ENCODE peak calls at places on chromosomes 7 and 10, in ten cellular contexts. One of them, this sample, is unnamed.

GRCh38 chr10:127024655-127025054 is 119.4 kb downstream of the DOCK1 start:
- DNase-seq in epithelial cell of esophagus: no peak
- DNase-seq in endothelial cell: no peak
- DNase-seq in left ventricle myocardium inferior: no peak
- DNase-seq in BJ: peak
- DNase-seq in kidney: no peak
- DNase-seq in PC-9: no peak
- DNase-seq in cardiac muscle cell: no peak
- DNase-seq in type B pancreatic cell: no peak
- DNase-seq in fibroblast of pulmonary artery: peak
- DNase-seq in this sample: no peak

GRCh38 chr10:124008187-124008970 is 85.0 kb downstream of the CHST15 start:
- DNase-seq in epithelial cell of esophagus: no peak
- DNase-seq in endothelial cell: no peak
- DNase-seq in left ventricle myocardium inferior: no peak
- DNase-seq in BJ: no peak
- DNase-seq in kidney: peak
- DNase-seq in PC-9: no peak
- DNase-seq in cardiac muscle cell: no peak
- DNase-seq in type B pancreatic cell: no peak
- DNase-seq in fibroblast of pulmonary artery: no peak
- DNase-seq in this sample: no peak

GRCh38 chr7:34296663-34297062 is 361.4 kb upstream of the NPSR1 start:
- DNase-seq in epithelial cell of esophagus: no peak
- DNase-seq in endothelial cell: no peak
- DNase-seq in left ventricle myocardium inferior: no peak
- DNase-seq in BJ: peak
- DNase-seq in kidney: no peak
- DNase-seq in PC-9: no peak
- DNase-seq in cardiac muscle cell: no peak
- DNase-seq in type B pancreatic cell: no peak
- DNase-seq in fibroblast of pulmonary artery: peak
- DNase-seq in this sample: peak

GRCh38 chr7:74637745-74638144 is 19.8 kb upstream of the GTF2I start:
- DNase-seq in epithelial cell of esophagus: no peak
- DNase-seq in endothelial cell: no peak
- DNase-seq in left ventricle myocardium inferior: no peak
- DNase-seq in BJ: no peak
- DNase-seq in kidney: no peak
- DNase-seq in PC-9: no peak
- DNase-seq in cardiac muscle cell: no peak
- DNase-seq in type B pancreatic cell: no peak
- DNase-seq in fibroblast of pulmonary artery: no peak
- DNase-seq in this sample: no peak

GRCh38 chr10:119701861-119702260 is 24.0 kb upstream of the INPP5F start:
- DNase-seq in epithelial cell of esophagus: peak
- DNase-seq in endothelial cell: no peak
- DNase-seq in left ventricle myocardium inferior: no peak
- DNase-seq in BJ: no peak
- DNase-seq in kidney: no peak
- DNase-seq in PC-9: no peak
- DNase-seq in cardiac muscle cell: no peak
- DNase-seq in type B pancreatic cell: no peak
- DNase-seq in fibroblast of pulmonary artery: peak
- DNase-seq in this sample: peak

GRCh38 chr10:17616403-17617030 is 657 bp downstream of the HACD1 start:
- DNase-seq in epithelial cell of esophagus: peak
- DNase-seq in endothelial cell: peak
- DNase-seq in left ventricle myocardium inferior: peak
- DNase-seq in BJ: no peak
- DNase-seq in kidney: peak
- DNase-seq in PC-9: peak
- DNase-seq in cardiac muscle cell: peak
- DNase-seq in type B pancreatic cell: peak
- DNase-seq in fibroblast of pulmonary artery: peak
- DNase-seq in this sample: peak

GRCh38 chr10:60681103-60681502 is 97.2 kb upstream of the CDK1 start:
- DNase-seq in epithelial cell of esophagus: no peak
- DNase-seq in endothelial cell: no peak
- DNase-seq in left ventricle myocardium inferior: no peak
- DNase-seq in BJ: no peak
- DNase-seq in kidney: no peak
- DNase-seq in PC-9: no peak
- DNase-seq in cardiac muscle cell: no peak
- DNase-seq in type B pancreatic cell: no peak
- DNase-seq in fibroblast of pulmonary artery: no peak
- DNase-seq in this sample: no peak

GRCh38 chr7:45240187-45240776 is 82.7 kb downstream of the RAMP3 start:
- DNase-seq in epithelial cell of esophagus: peak
- DNase-seq in endothelial cell: no peak
- DNase-seq in left ventricle myocardium inferior: peak
- DNase-seq in BJ: no peak
- DNase-seq in kidney: no peak
- DNase-seq in PC-9: peak
- DNase-seq in cardiac muscle cell: no peak
- DNase-seq in type B pancreatic cell: no peak
- DNase-seq in fibroblast of pulmonary artery: no peak
- DNase-seq in this sample: no peak

GRCh38 chr7:155860840-155861479 is 48.7 kb upstream of the SHH start:
- DNase-seq in epithelial cell of esophagus: peak
- DNase-seq in endothelial cell: no peak
- DNase-seq in left ventricle myocardium inferior: no peak
- DNase-seq in BJ: no peak
- DNase-seq in kidney: peak
- DNase-seq in PC-9: peak
- DNase-seq in cardiac muscle cell: no peak
- DNase-seq in type B pancreatic cell: peak
- DNase-seq in fibroblast of pulmonary artery: peak
- DNase-seq in this sample: no peak

GRCh38 chr10:112816033-112816430 is 134.0 kb upstream of the TCF7L2 start:
- DNase-seq in epithelial cell of esophagus: no peak
- DNase-seq in endothelial cell: no peak
- DNase-seq in left ventricle myocardium inferior: no peak
- DNase-seq in BJ: no peak
- DNase-seq in kidney: no peak
- DNase-seq in PC-9: peak
- DNase-seq in cardiac muscle cell: no peak
- DNase-seq in type B pancreatic cell: no peak
- DNase-seq in fibroblast of pulmonary artery: no peak
- DNase-seq in this sample: no peak

GRCh38 chr7:148914208-148914777 is 30.2 kb upstream of the EZH2 start:
- DNase-seq in epithelial cell of esophagus: peak
- DNase-seq in endothelial cell: no peak
- DNase-seq in left ventricle myocardium inferior: no peak
- DNase-seq in BJ: no peak
- DNase-seq in kidney: no peak
- DNase-seq in PC-9: peak
- DNase-seq in cardiac muscle cell: no peak
- DNase-seq in type B pancreatic cell: no peak
- DNase-seq in fibroblast of pulmonary artery: peak
- DNase-seq in this sample: peak

GRCh38 chr7:142482899-142483658 is 225.2 kb upstream of the PRSS58 start:
- DNase-seq in epithelial cell of esophagus: peak
- DNase-seq in endothelial cell: peak
- DNase-seq in left ventricle myocardium inferior: no peak
- DNase-seq in BJ: no peak
- DNase-seq in kidney: no peak
- DNase-seq in PC-9: peak
- DNase-seq in cardiac muscle cell: peak
- DNase-seq in type B pancreatic cell: no peak
- DNase-seq in fibroblast of pulmonary artery: peak
- DNase-seq in this sample: peak

DNA sequence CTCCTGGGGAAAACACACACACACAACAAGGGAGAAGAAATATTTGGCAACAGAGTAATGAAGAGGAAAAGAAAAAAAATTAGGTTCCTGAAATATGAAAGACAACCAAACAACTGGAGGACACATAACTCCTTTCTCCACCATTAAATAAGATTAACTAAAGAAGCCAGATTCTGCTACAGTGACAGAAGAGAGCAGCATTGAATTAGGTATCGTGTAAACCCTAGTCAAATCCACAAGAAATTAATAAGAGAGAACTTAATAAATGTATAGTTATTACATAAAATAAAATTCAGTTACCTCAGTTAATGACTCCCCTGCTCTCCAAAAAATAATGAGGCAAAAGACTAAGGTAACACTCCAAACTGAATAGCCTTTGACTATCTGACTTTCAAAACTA is 306.7 kb downstream of the CRPPA start:
- DNase-seq in epithelial cell of esophagus: peak
- DNase-seq in endothelial cell: no peak
- DNase-seq in left ventricle myocardium inferior: no peak
- DNase-seq in BJ: no peak
- DNase-seq in kidney: no peak
- DNase-seq in PC-9: no peak
- DNase-seq in cardiac muscle cell: no peak
- DNase-seq in type B pancreatic cell: no peak
- DNase-seq in fibroblast of pulmonary artery: peak
- DNase-seq in this sample: peak
- TF ChIP-seq CTCF in epithelial cell of esophagus: peak
- TF ChIP-seq CTCF in endothelial cell: no peak
- TF ChIP-seq CTCF in left ventricle myocardium inferior: peak
- TF ChIP-seq CTCF in BJ: peak
- TF ChIP-seq CTCF in kidney: peak
- TF ChIP-seq CTCF in PC-9: peak
- TF ChIP-seq CTCF in cardiac muscle cell: peak
- TF ChIP-seq CTCF in type B pancreatic cell: peak
- TF ChIP-seq CTCF in fibroblast of pulmonary artery: peak
- TF ChIP-seq CTCF in this sample: peak

DNA sequence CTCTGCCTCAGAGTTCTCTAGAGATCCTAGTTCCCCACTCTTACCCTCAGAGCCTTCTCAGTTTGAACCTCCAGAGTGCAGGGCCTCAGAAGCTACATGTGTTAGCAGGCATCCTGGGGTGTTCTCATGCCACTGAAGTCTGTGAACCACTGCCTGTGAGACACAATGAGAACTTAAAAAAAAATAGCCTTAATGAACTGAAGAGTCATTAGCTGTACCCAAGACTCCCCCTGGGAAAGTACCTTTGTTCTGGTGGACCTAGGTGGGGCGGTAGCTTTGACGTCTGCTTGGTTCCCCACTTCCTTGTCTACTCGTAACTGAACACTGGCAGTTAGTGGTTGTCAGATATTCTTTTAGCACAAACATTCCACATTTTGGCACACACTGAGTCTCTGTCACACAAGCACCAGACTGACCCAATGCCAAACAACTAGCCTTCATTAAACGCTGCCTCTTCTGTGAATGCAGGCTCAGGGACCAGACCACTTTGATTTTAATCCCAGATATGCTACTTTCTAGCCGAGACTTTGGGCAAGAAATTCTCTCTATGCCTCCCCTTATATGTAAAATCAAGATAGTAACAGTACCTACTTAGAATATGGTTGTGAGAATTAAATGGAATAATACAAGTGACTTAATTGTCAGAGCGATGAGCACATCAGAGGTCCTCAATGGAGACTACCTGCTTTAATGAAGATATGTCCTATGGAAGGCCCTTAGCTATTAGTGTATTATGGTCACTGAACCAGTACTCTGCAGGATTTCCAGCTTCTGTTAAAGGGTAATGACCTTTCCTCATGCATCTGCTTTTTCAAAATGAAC is 75.3 kb upstream of the CC2D2B start:
- DNase-seq in epithelial cell of esophagus: no peak
- DNase-seq in endothelial cell: no peak
- DNase-seq in left ventricle myocardium inferior: no peak
- DNase-seq in BJ: no peak
- DNase-seq in kidney: no peak
- DNase-seq in PC-9: no peak
- DNase-seq in cardiac muscle cell: no peak
- DNase-seq in type B pancreatic cell: no peak
- DNase-seq in fibroblast of pulmonary artery: no peak
- DNase-seq in this sample: no peak
- TF ChIP-seq CTCF in epithelial cell of esophagus: no peak
- TF ChIP-seq CTCF in endothelial cell: no peak
- TF ChIP-seq CTCF in left ventricle myocardium inferior: no peak
- TF ChIP-seq CTCF in BJ: no peak
- TF ChIP-seq CTCF in kidney: no peak
- TF ChIP-seq CTCF in PC-9: no peak
- TF ChIP-seq CTCF in cardiac muscle cell: no peak
- TF ChIP-seq CTCF in type B pancreatic cell: no peak
- TF ChIP-seq CTCF in fibroblast of pulmonary artery: no peak
- TF ChIP-seq CTCF in this sample: no peak

DNA sequence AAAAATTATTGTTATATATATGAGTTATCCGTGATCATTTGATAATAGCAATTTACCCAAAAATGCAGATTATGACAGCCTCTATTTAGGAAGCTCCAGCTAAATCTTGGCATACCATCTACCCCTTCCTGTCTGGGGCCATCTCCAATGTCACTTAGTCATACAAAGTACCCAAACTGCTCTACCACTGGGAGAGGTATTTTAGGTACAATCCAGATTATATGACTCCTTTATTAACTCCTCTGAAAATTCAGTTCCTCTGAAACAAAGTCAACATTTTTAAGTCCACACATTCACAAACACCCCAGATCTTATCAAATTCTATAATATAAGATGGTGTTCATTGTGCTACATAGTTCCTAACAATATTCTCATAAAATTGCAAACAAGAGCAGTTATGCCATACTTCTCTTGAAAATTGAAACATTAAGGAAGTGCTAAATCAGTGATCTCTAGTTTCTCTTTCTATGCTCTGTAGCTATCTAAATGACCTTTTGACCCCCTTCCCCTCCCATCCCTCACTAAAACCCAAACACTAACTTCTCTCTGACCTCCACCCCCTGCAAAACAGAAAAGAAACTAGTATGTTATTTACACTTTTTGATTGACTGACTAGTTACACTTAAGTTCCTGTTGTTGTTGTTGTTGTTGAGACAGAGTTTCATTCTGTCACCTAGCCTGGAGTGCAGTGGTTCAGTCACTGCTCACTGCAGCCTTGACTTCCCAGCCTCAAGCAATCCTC is 16.4 kb downstream of the HOXA1 start:
- DNase-seq in epithelial cell of esophagus: no peak
- DNase-seq in endothelial cell: no peak
- DNase-seq in left ventricle myocardium inferior: no peak
- DNase-seq in BJ: no peak
- DNase-seq in kidney: no peak
- DNase-seq in PC-9: peak
- DNase-seq in cardiac muscle cell: no peak
- DNase-seq in type B pancreatic cell: no peak
- DNase-seq in fibroblast of pulmonary artery: no peak
- DNase-seq in this sample: no peak
- TF ChIP-seq CTCF in epithelial cell of esophagus: no peak
- TF ChIP-seq CTCF in endothelial cell: no peak
- TF ChIP-seq CTCF in left ventricle myocardium inferior: no peak
- TF ChIP-seq CTCF in BJ: no peak
- TF ChIP-seq CTCF in kidney: no peak
- TF ChIP-seq CTCF in PC-9: no peak
- TF ChIP-seq CTCF in cardiac muscle cell: no peak
- TF ChIP-seq CTCF in type B pancreatic cell: no peak
- TF ChIP-seq CTCF in fibroblast of pulmonary artery: no peak
- TF ChIP-seq CTCF in this sample: no peak

DNA sequence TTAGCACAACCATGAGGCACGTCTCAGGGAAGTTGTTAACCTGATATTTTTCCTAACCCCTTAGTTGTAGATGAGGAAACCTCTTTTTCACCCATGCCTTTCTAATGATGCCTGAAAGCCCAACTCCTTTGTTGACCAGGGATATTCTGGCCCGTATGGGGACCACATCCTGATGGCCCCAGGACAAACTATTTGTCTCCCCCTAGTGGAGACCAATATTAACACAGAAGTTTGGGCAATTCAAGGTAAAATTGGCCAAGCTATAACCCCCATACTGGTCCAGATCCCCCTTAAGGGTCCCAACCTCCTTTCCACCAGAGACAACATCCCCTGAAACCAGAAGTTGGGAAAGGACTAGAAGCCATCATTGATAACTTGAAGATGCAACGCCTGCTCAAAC is 893.3 kb downstream of the SORCS1 start:
- DNase-seq in epithelial cell of esophagus: no peak
- DNase-seq in endothelial cell: no peak
- DNase-seq in left ventricle myocardium inferior: no peak
- DNase-seq in BJ: no peak
- DNase-seq in kidney: no peak
- DNase-seq in PC-9: no peak
- DNase-seq in cardiac muscle cell: no peak
- DNase-seq in type B pancreatic cell: no peak
- DNase-seq in fibroblast of pulmonary artery: no peak
- DNase-seq in this sample: no peak
- TF ChIP-seq CTCF in epithelial cell of esophagus: peak
- TF ChIP-seq CTCF in endothelial cell: peak
- TF ChIP-seq CTCF in left ventricle myocardium inferior: no peak
- TF ChIP-seq CTCF in BJ: peak
- TF ChIP-seq CTCF in kidney: no peak
- TF ChIP-seq CTCF in PC-9: no peak
- TF ChIP-seq CTCF in cardiac muscle cell: no peak
- TF ChIP-seq CTCF in type B pancreatic cell: peak
- TF ChIP-seq CTCF in fibroblast of pulmonary artery: peak
- TF ChIP-seq CTCF in this sample: peak

This sample was measured in HFFc6.